ENCODE peak calls at places on chromosome 1, in six cellular contexts. K, H, P, I, L and Z are unnamed samples.

GRCh38 chr1:89695847-89696246 is 62.9 kb downstream of the LRRC8C start:
- DNase-seq in K (no peak), H (no peak), P (no peak), I (no peak), L (no peak), Z (no peak)

GRCh38 chr1:233269656-233270055 is 25.9 kb downstream of the PCNX2 start:
- DNase-seq in K (no peak), H (no peak), P (no peak), I (no peak), L (no peak), Z (no peak)

GRCh38 chr1:37433171-37433570 is 41.2 kb upstream of the ZC3H12A start:
- DNase-seq in K (no peak), H (no peak), P (no peak), I (no peak), L (no peak), Z (no peak)

GRCh38 chr1:178337091-178337726 is 159.6 kb downstream of the CLEC20A start:
- DNase-seq in K (no peak), H (no peak), P (no peak), I (no peak), L (no peak), Z (no peak)

GRCh38 chr1:246837418-246838117 is 94.2 kb downstream of the AHCTF1 start:
- DNase-seq in K (no peak), H (no peak), P (no peak), I (no peak), L (no peak), Z (no peak)

GRCh38 chr1:228405200-228405978 is 1.2 kb downstream of the TRIM11 start:
- DNase-seq in K (no peak), H (no peak), P (no peak), I (no peak), L (no peak), Z (no peak)

GRCh38 chr1:162835157-162835899 is 25.6 kb downstream of the CCDC190 start:
- DNase-seq in K (no peak), H (no peak), P (no peak), I (no peak), L (peak), Z (no peak)

GRCh38 chr1:98172022-98172421 is 251.2 kb upstream of the DPYD start:
- DNase-seq in K (no peak), H (no peak), P (no peak), I (no peak), L (no peak), Z (no peak)